ENCODE peak calls at places on chromosome 13, in nine cellular contexts. A, U, O, F, M, R, E, C and B are unnamed samples.

GRCh38 chr13:49679244-49679643 is 12.0 kb downstream of the EBPL start:
- DNase-seq in A (no peak), U (peak; percentile 82), O (no peak), F (no peak), M (no peak), R (no peak), E (no peak), C (no peak), B (no peak)

GRCh38 chr13:44693156-44693826 is 117.2 kb upstream of the TSC22D1 start:
- DNase-seq in A (no peak), U (no peak), O (no peak), F (no peak), M (no peak), R (no peak), E (no peak), C (no peak), B (no peak)

GRCh38 chr13:27079421-27079958 is 92.1 kb downstream of the USP12 start:
- DNase-seq in A (no peak), U (peak; percentile 77), O (no peak), F (no peak), M (no peak), R (peak; percentile 5), E (no peak), C (peak; percentile 7), B (no peak)

GRCh38 chr13:31213681-31214289 is 14.0 kb downstream of the B3GLCT start:
- DNase-seq in A (no peak), U (no peak), O (no peak), F (no peak), M (no peak), R (no peak), E (no peak), C (no peak), B (no peak)

GRCh38 chr13:111370147-111370546 is 49.7 kb downstream of the TEX29 start:
- DNase-seq in A (no peak), U (no peak), O (no peak), F (no peak), M (no peak), R (no peak), E (no peak), C (no peak), B (no peak)

GRCh38 chr13:20945952-20946383 is 43.4 kb upstream of the XPO4 start:
- DNase-seq in A (peak; percentile 4), U (peak; percentile 32), O (peak; percentile 34), F (no peak), M (no peak), R (peak; percentile 34), E (peak; percentile 4), C (no peak), B (no peak)

GRCh38 chr13:88643233-88643632 is 972.1 kb downstream of the SLITRK5 start:
- DNase-seq in A (no peak), U (no peak), O (no peak), F (no peak), M (no peak), R (no peak), E (no peak), C (no peak), B (no peak)

GRCh38 chr13:110438211-110438610 is 123.3 kb downstream of the RAB20 start:
- DNase-seq in A (no peak), U (no peak), O (no peak), F (no peak), M (no peak), R (no peak), E (no peak), C (no peak), B (no peak)

GRCh38 chr13:53499551-53499950 is 470.9 kb downstream of the OLFM4 start:
- DNase-seq in A (no peak), U (no peak), O (no peak), F (no peak), M (no peak), R (no peak), E (no peak), C (no peak), B (no peak)

GRCh38 chr13:32259116-32259515 is 56.0 kb downstream of the ZAR1L start:
- DNase-seq in A (no peak), U (no peak), O (no peak), F (no peak), M (no peak), R (no peak), E (no peak), C (no peak), B (no peak)

GRCh38 chr13:113851826-113852535 is 11.9 kb downstream of the GAS6 start:
- DNase-seq in A (no peak), U (no peak), O (no peak), F (no peak), M (no peak), R (no peak), E (no peak), C (no peak), B (no peak)

GRCh38 chr13:76993473-76993872 is 1.6 kb downstream of the CLN5 start:
- DNase-seq in A (no peak), U (no peak), O (no peak), F (no peak), M (no peak), R (no peak), E (no peak), C (no peak), B (no peak)

GRCh38 chr13:30132623-30133553 is 174.5 kb downstream of the KATNAL1 start:
- DNase-seq in A (peak; percentile 98), U (peak; percentile 96), O (peak; percentile 99), F (peak; percentile 61), M (peak; percentile 64), R (peak; percentile 96), E (peak; percentile 96), C (peak; percentile 81), B (peak; percentile 87)

GRCh38 chr13:45615501-45616101 is at the start of gene ERICH6B:
- DNase-seq in A (peak; percentile 27), U (peak; percentile 42), O (peak; percentile 25), F (peak; percentile 10), M (no peak), R (peak; percentile 92), E (no peak), C (no peak), B (no peak)

GRCh38 chr13:23159205-23159586 is 21.6 kb upstream of the SGCG start:
- DNase-seq in A (peak; percentile 55), U (peak; percentile 29), O (peak; percentile 48), F (no peak), M (no peak), R (peak; percentile 82), E (no peak), C (no peak), B (no peak)

GRCh38 chr13:23384111-23384510 is 49.4 kb downstream of the SACS start:
- DNase-seq in A (peak; percentile 30), U (peak; percentile 60), O (no peak), F (no peak), M (no peak), R (no peak), E (no peak), C (no peak), B (no peak)

GRCh38 chr13:93080587-93080986 is 146.0 kb upstream of the GPC6 start:
- DNase-seq in A (no peak), U (peak; percentile 80), O (no peak), F (no peak), M (no peak), R (no peak), E (no peak), C (no peak), B (no peak)

GRCh38 chr13:113856716-113857065 is 7.2 kb downstream of the GAS6 start:
- DNase-seq in A (no peak), U (peak; percentile 57), O (no peak), F (no peak), M (no peak), R (no peak), E (no peak), C (no peak), B (no peak)

GRCh38 chr13:65468628-65469027 is 1761.5 kb downstream of the PCDH9 start:
- DNase-seq in A (no peak), U (peak; percentile 74), O (no peak), F (no peak), M (no peak), R (no peak), E (no peak), C (no peak), B (no peak)

GRCh38 chr13:34347784-34348573 is 530.0 kb downstream of the RFC3 start:
- DNase-seq in A (no peak), U (peak; percentile 16), O (no peak), F (no peak), M (no peak), R (no peak), E (no peak), C (no peak), B (no peak)

GRCh38 chr13:49904729-49905456 is 31.2 kb downstream of the SPRYD7 start:
- DNase-seq in A (no peak), U (peak; percentile 6), O (no peak), F (peak; percentile 12), M (no peak), R (no peak), E (no peak), C (no peak), B (no peak)

GRCh38 chr13:24864579-24864978 is 100.6 kb downstream of the RNF17 start:
- DNase-seq in A (no peak), U (no peak), O (no peak), F (no peak), M (no peak), R (no peak), E (no peak), C (no peak), B (no peak)

GRCh38 chr13:51773515-51773914 is 30.4 kb downstream of the DHRS12 start:
- DNase-seq in A (no peak), U (no peak), O (no peak), F (no peak), M (no peak), R (no peak), E (no peak), C (no peak), B (no peak)

GRCh38 chr13:21850013-21851006 is 179.4 kb downstream of the FGF9 start:
- DNase-seq in A (no peak), U (no peak), O (no peak), F (no peak), M (no peak), R (no peak), E (no peak), C (no peak), B (no peak)

GRCh38 chr13:40181203-40181845 is 485.1 kb downstream of the FOXO1 start:
- DNase-seq in A (no peak), U (peak; percentile 95), O (no peak), F (no peak), M (no peak), R (no peak), E (no peak), C (no peak), B (no peak)

GRCh38 chr13:32695602-32696250 is 109.5 kb downstream of the PDS5B start:
- DNase-seq in A (no peak), U (peak; percentile 15), O (no peak), F (no peak), M (no peak), R (no peak), E (no peak), C (no peak), B (no peak)

GRCh38 chr13:101523154-101523669 is 70.7 kb downstream of the ITGBL1 start:
- DNase-seq in A (no peak), U (no peak), O (no peak), F (no peak), M (no peak), R (no peak), E (no peak), C (no peak), B (no peak)

GRCh38 chr13:33231339-33231738 is 54.2 kb downstream of the STARD13 start:
- DNase-seq in A (no peak), U (no peak), O (no peak), F (no peak), M (no peak), R (no peak), E (no peak), C (no peak), B (no peak)

GRCh38 chr13:103282571-103283450 is 216.6 kb upstream of the SLC10A2 start:
- DNase-seq in A (no peak), U (peak; percentile 93), O (no peak), F (no peak), M (no peak), R (no peak), E (no peak), C (peak; percentile 27), B (no peak)

GRCh38 chr13:71278512-71278911 is 588.5 kb downstream of the DACH1 start:
- DNase-seq in A (no peak), U (no peak), O (no peak), F (no peak), M (no peak), R (peak; percentile 8), E (no peak), C (no peak), B (no peak)

GRCh38 chr13:75830842-75831241 is 194.7 kb downstream of the LMO7 start:
- DNase-seq in A (no peak), U (peak; percentile 48), O (no peak), F (no peak), M (no peak), R (no peak), E (no peak), C (no peak), B (no peak)